ENCODE peak calls at places on chromosome 17, in seven cellular contexts. M is SK-N-SH, G is SJSA1, B is ovary, H is upper lobe of left lung, K is HCT116, N is DND-41. W is an unnamed sample. For H3K4me1 and H3K36me3, the result is how much of the 10 kb centered on the place peaks cover.

GRCh38 chr17:82200743-82201497 is 11.7 kb downstream of the CCDC57 start:
- DNase-seq in K (no peak), B (no peak), H (no peak), N (peak), G (no peak), M (peak), W (peak)

GRCh38 chr17:40687106-40687505 is 16.4 kb downstream of the KRT24 start:
- DNase-seq in N (no peak), K (no peak), B (no peak), H (no peak), M (no peak), G (no peak), W (no peak)

GRCh38 chr17:28788100-28788499 is 44.3 kb downstream of the TRAF4 start:
- DNase-seq in K (no peak), M (no peak), H (no peak), N (no peak), G (no peak), B (no peak), W (no peak)

GRCh38 chr17:63697341-63698286 is 2.3 kb downstream of the LIMD2 start:
- DNase-seq in G (peak), B (peak), N (peak), M (peak), H (peak), K (peak), W (peak)

GRCh38 chr17:50274142-50274944 is at the start of gene TMEM92:
- DNase-seq in G (no peak), B (peak), M (peak), H (peak), K (peak), N (peak), W (no peak)

GRCh38 chr17:36608794-36609497 is 7.6 kb downstream of the MRM1 start:
- DNase-seq in G (no peak), B (peak), M (no peak), H (no peak), K (peak), N (no peak), W (no peak)

GRCh38 chr17:58755577-58756245 is at the start of gene PPM1E:
- DNase-seq in B (peak), N (no peak), K (no peak), H (peak), M (peak), G (peak), W (no peak)

GRCh38 chr17:83176956-83177583 is 97.7 kb downstream of the METRNL start:
- DNase-seq in B (no peak), H (no peak), N (no peak), G (peak), M (no peak), K (no peak), W (no peak)

GRCh38 chr17:65455154-65455971 is 106.1 kb downstream of the AXIN2 start:
- DNase-seq in N (no peak), M (no peak), H (no peak), K (no peak), G (no peak), B (no peak), W (no peak)

GRCh38 chr17:55303701-55304145 is 39.0 kb downstream of the HLF start:
- DNase-seq in M (no peak), K (no peak), N (no peak), G (no peak), B (no peak), H (no peak), W (no peak)

GRCh38 chr17:14301761-14302401 is 1.0 kb downstream of the HS3ST3B1 start:
- DNase-seq in H (no peak), N (peak), K (no peak), G (peak), M (no peak), B (peak), W (peak)
- H3K4me1 ChIP-seq in H (half or more), N (half or more), K (under half), G (under half), M (under half), B (under half), W (half or more)

GRCh38 chr17:72097144-72097543 is 23.7 kb upstream of the SOX9 start:
- DNase-seq in B (no peak), G (peak), H (no peak), N (no peak), K (no peak), M (no peak), W (no peak)
- H3K36me3 ChIP-seq in B (under half), G (under half), H (under half), N (under half), K (under half), M (under half), W (under half)

GRCh38 chr17:73642659-73643011 is 1.6 kb downstream of the SDK2 start:
- DNase-seq in B (no peak), H (no peak), G (no peak), M (no peak), N (no peak), K (no peak), W (no peak)
- H3K4me3 ChIP-seq in B (no peak), H (peak), G (no peak), M (peak), N (peak), K (no peak), W (peak)

GRCh38 chr17:45298546-45299285 is 18.1 kb downstream of the MAP3K14 start:
- DNase-seq in H (no peak), K (no peak), G (no peak), N (no peak), M (no peak), B (no peak), W (no peak)
- H3K4me1 ChIP-seq in H (half or more), K (under half), G (under half), N (under half), M (half or more), B (under half), W (under half)